ENCODE peak calls at places on chromosomes 12 and 14, in nine cellular contexts. B, K, E, U, O, N, V, W and M are unnamed samples.

GRCh38 chr14:75428230-75429104 is 645 bp downstream of the JDP2 start:
- DNase-seq in N (no peak), K (no peak), U (peak), E (no peak), B (no peak), V (peak), O (peak), W (no peak), M (no peak)

GRCh38 chr14:76922599-76922998 is 96.4 kb downstream of the LRRC74A start:
- DNase-seq in O (peak), U (no peak), B (no peak), W (peak), V (no peak), N (no peak), E (no peak), K (peak), M (no peak)

GRCh38 chr14:77459072-77459723 is 1.3 kb downstream of the AHSA1 start:
- DNase-seq in B (peak), U (peak), K (peak), V (peak), N (peak), W (peak), E (no peak), O (peak), M (no peak)

GRCh38 chr12:49672351-49673181 is 34.6 kb downstream of the FMNL3 start:
- DNase-seq in B (no peak), U (peak), O (no peak), N (no peak), K (no peak), V (no peak), E (no peak), W (no peak), M (no peak)

GRCh38 chr12:117377758-117378157 is 16.3 kb upstream of the NOS1 start:
- DNase-seq in E (no peak), K (no peak), W (no peak), U (peak), N (no peak), B (no peak), O (no peak), V (no peak), M (no peak)

GRCh38 chr12:105928436-105928835 is 210.3 kb downstream of the NUAK1 start:
- DNase-seq in K (no peak), V (no peak), W (no peak), N (no peak), U (no peak), O (no peak), B (no peak), E (no peak), M (peak)

GRCh38 chr12:123897221-123897620 is 75.4 kb downstream of the CCDC92 start:
- DNase-seq in O (peak), W (no peak), B (peak), U (no peak), V (no peak), N (no peak), K (peak), E (no peak), M (no peak)

GRCh38 chr12:110109037-110109836 is 14.9 kb upstream of the IFT81 start:
- DNase-seq in B (peak), V (no peak), E (no peak), N (no peak), K (peak), W (no peak), U (no peak), O (peak), M (peak)

GRCh38 chr14:70887207-70888150 is 19.8 kb upstream of the PCNX1 start:
- DNase-seq in V (no peak), N (no peak), U (peak), K (peak), B (peak), W (no peak), E (no peak), O (peak), M (no peak)

GRCh38 chr14:49424436-49425331 is 161.5 kb downstream of the RPS29 start:
- DNase-seq in K (peak), W (no peak), U (no peak), E (no peak), O (no peak), N (no peak), B (no peak), V (no peak), M (no peak)

GRCh38 chr12:92412931-92413685 is 267.5 kb upstream of the BTG1 start:
- DNase-seq in W (no peak), U (no peak), N (no peak), K (no peak), E (no peak), O (no peak), V (no peak), B (no peak), M (no peak)

GRCh38 chr12:5438671-5439200 is 6.8 kb downstream of the NTF3 start:
- DNase-seq in U (no peak), E (no peak), N (no peak), O (no peak), K (no peak), B (no peak), V (no peak), W (no peak), M (no peak)

GRCh38 chr14:95273041-95273978 is 46.4 kb downstream of the CLMN start:
- DNase-seq in W (no peak), O (no peak), N (no peak), E (peak), B (no peak), V (no peak), U (no peak), K (no peak), M (no peak)

GRCh38 chr12:47896022-47896421 is 8.8 kb downstream of the VDR start:
- DNase-seq in N (no peak), V (no peak), E (no peak), U (no peak), O (no peak), W (no peak), K (no peak), B (no peak), M (no peak)

GRCh38 chr14:32078794-32079663 is 1.9 kb downstream of the ARHGAP5 start:
- DNase-seq in O (peak), K (peak), B (no peak), E (no peak), W (no peak), V (no peak), N (no peak), U (peak), M (no peak)

GRCh38 chr12:26935636-26936378 is 2.0 kb downstream of the INTS13 start:
- DNase-seq in E (no peak), B (no peak), W (no peak), U (no peak), K (peak), V (no peak), N (no peak), O (no peak), M (no peak)

GRCh38 chr14:71652368-71652767 is 279.9 kb upstream of the RGS6 start:
- DNase-seq in K (no peak), U (no peak), W (no peak), V (no peak), N (no peak), O (no peak), E (no peak), B (no peak), M (no peak)

GRCh38 chr12:80756875-80757274 is 40.2 kb downstream of the MYF5 start:
- DNase-seq in E (no peak), K (peak), B (no peak), W (no peak), N (no peak), V (no peak), O (peak), U (no peak), M (no peak)

GRCh38 chr12:117309276-117309885 is 52.0 kb downstream of the NOS1 start:
- DNase-seq in E (no peak), B (no peak), O (no peak), K (no peak), U (no peak), W (no peak), N (no peak), V (no peak), M (no peak)

GRCh38 chr12:6953417-6954315 is 2.5 kb downstream of the PTPN6 start:
- DNase-seq in N (no peak), V (no peak), E (no peak), U (peak), O (peak), W (peak), B (no peak), K (no peak), M (no peak)

GRCh38 chr14:68921666-68922065 is 57.4 kb downstream of the ACTN1 start:
- DNase-seq in O (no peak), W (no peak), B (no peak), E (no peak), U (no peak), N (no peak), V (no peak), K (no peak), M (no peak)

GRCh38 chr12:60259241-60259640 is 663.4 kb downstream of the SLC16A7 start:
- DNase-seq in O (no peak), B (no peak), U (no peak), V (no peak), E (no peak), W (no peak), K (no peak), N (no peak), M (no peak)